ENCODE peak calls at places on chromosome 10, in seven cellular contexts. One of them, this sample, is unnamed.

GRCh38 chr10:69803809-69804208 is 2.1 kb downstream of the COL13A1 start:
- DNase-seq in NCI-H2171: no peak
- DNase-seq in NCI-H1092 treated with DMSO at 0.1 percent for 48 hours: no peak
- DNase-seq in LoVo: no peak
- DNase-seq in upper lobe of right lung: no peak
- DNase-seq in fibroblast of lung: no peak
- DNase-seq in Daoy: no peak
- DNase-seq in this sample: no peak

GRCh38 chr10:77311186-77311585 is 326.4 kb downstream of the KCNMA1 start:
- DNase-seq in upper lobe of right lung: no peak
- DNase-seq in NCI-H2171: no peak
- DNase-seq in LoVo: no peak
- DNase-seq in Daoy: no peak
- DNase-seq in NCI-H1092 treated with DMSO at 0.1 percent for 48 hours: no peak
- DNase-seq in fibroblast of lung: no peak
- DNase-seq in this sample: no peak

GRCh38 chr10:63466168-63466935 is 575 bp upstream of the JMJD1C start:
- DNase-seq in upper lobe of right lung: no peak
- DNase-seq in NCI-H2171: no peak
- DNase-seq in LoVo: peak
- DNase-seq in NCI-H1092 treated with DMSO at 0.1 percent for 48 hours: peak
- DNase-seq in Daoy: peak
- DNase-seq in fibroblast of lung: peak
- DNase-seq in this sample: peak

GRCh38 chr10:83542774-83543291 is 596.5 kb upstream of the GHITM start:
- DNase-seq in NCI-H2171: no peak
- DNase-seq in Daoy: no peak
- DNase-seq in fibroblast of lung: peak
- DNase-seq in NCI-H1092 treated with DMSO at 0.1 percent for 48 hours: no peak
- DNase-seq in LoVo: no peak
- DNase-seq in upper lobe of right lung: no peak
- DNase-seq in this sample: no peak

GRCh38 chr10:110007171-110007700 is 548 bp upstream of the ADD3 start:
- DNase-seq in NCI-H2171: no peak
- DNase-seq in LoVo: peak
- DNase-seq in upper lobe of right lung: no peak
- DNase-seq in NCI-H1092 treated with DMSO at 0.1 percent for 48 hours: no peak
- DNase-seq in fibroblast of lung: peak
- DNase-seq in Daoy: peak
- DNase-seq in this sample: no peak

GRCh38 chr10:92052088-92052487 is 128.5 kb downstream of the BTAF1 start:
- DNase-seq in NCI-H1092 treated with DMSO at 0.1 percent for 48 hours: no peak
- DNase-seq in Daoy: no peak
- DNase-seq in upper lobe of right lung: peak
- DNase-seq in NCI-H2171: no peak
- DNase-seq in LoVo: no peak
- DNase-seq in fibroblast of lung: no peak
- DNase-seq in this sample: no peak

GRCh38 chr10:541750-542371 is 147.6 kb downstream of the DIP2C start:
- DNase-seq in fibroblast of lung: no peak
- DNase-seq in NCI-H1092 treated with DMSO at 0.1 percent for 48 hours: peak
- DNase-seq in Daoy: no peak
- DNase-seq in upper lobe of right lung: no peak
- DNase-seq in LoVo: peak
- DNase-seq in NCI-H2171: peak
- DNase-seq in this sample: no peak

GRCh38 chr10:28179490-28180099 is 123.3 kb downstream of the MPP7 start:
- DNase-seq in Daoy: peak
- DNase-seq in fibroblast of lung: peak
- DNase-seq in upper lobe of right lung: no peak
- DNase-seq in NCI-H1092 treated with DMSO at 0.1 percent for 48 hours: peak
- DNase-seq in NCI-H2171: no peak
- DNase-seq in LoVo: peak
- DNase-seq in this sample: peak

GRCh38 chr10:133173860-133174523 is 14.0 kb downstream of the KNDC1 start:
- DNase-seq in LoVo: no peak
- DNase-seq in upper lobe of right lung: no peak
- DNase-seq in Daoy: no peak
- DNase-seq in NCI-H2171: no peak
- DNase-seq in NCI-H1092 treated with DMSO at 0.1 percent for 48 hours: no peak
- DNase-seq in fibroblast of lung: no peak
- DNase-seq in this sample: no peak

GRCh38 chr10:74227697-74228424 is 76.8 kb downstream of the ADK start:
- DNase-seq in fibroblast of lung: peak
- DNase-seq in NCI-H1092 treated with DMSO at 0.1 percent for 48 hours: no peak
- DNase-seq in upper lobe of right lung: no peak
- DNase-seq in NCI-H2171: no peak
- DNase-seq in Daoy: peak
- DNase-seq in LoVo: no peak
- DNase-seq in this sample: no peak

GRCh38 chr10:54983255-54983654 is 182.2 kb upstream of the PCDH15 start:
- DNase-seq in upper lobe of right lung: no peak
- DNase-seq in NCI-H1092 treated with DMSO at 0.1 percent for 48 hours: no peak
- DNase-seq in LoVo: no peak
- DNase-seq in fibroblast of lung: peak
- DNase-seq in Daoy: no peak
- DNase-seq in NCI-H2171: no peak
- DNase-seq in this sample: no peak

GRCh38 chr10:15744217-15744865 is 24.6 kb upstream of the ITGA8 start:
- DNase-seq in NCI-H2171: no peak
- DNase-seq in LoVo: peak
- DNase-seq in fibroblast of lung: peak
- DNase-seq in upper lobe of right lung: no peak
- DNase-seq in NCI-H1092 treated with DMSO at 0.1 percent for 48 hours: no peak
- DNase-seq in Daoy: peak
- DNase-seq in this sample: no peak

GRCh38 chr10:117980755-117981525 is 65.8 kb downstream of the RAB11FIP2 start:
- DNase-seq in upper lobe of right lung: no peak
- DNase-seq in Daoy: no peak
- DNase-seq in NCI-H2171: no peak
- DNase-seq in LoVo: no peak
- DNase-seq in fibroblast of lung: peak
- DNase-seq in NCI-H1092 treated with DMSO at 0.1 percent for 48 hours: no peak
- DNase-seq in this sample: no peak

GRCh38 chr10:35394411-35394851 is 58.1 kb downstream of the CCNY start:
- DNase-seq in fibroblast of lung: no peak
- DNase-seq in NCI-H2171: no peak
- DNase-seq in Daoy: no peak
- DNase-seq in LoVo: no peak
- DNase-seq in NCI-H1092 treated with DMSO at 0.1 percent for 48 hours: no peak
- DNase-seq in upper lobe of right lung: peak
- DNase-seq in this sample: no peak

GRCh38 chr10:35940067-35940989 is 298.2 kb upstream of the FZD8 start:
- DNase-seq in NCI-H2171: peak
- DNase-seq in LoVo: no peak
- DNase-seq in fibroblast of lung: no peak
- DNase-seq in Daoy: no peak
- DNase-seq in NCI-H1092 treated with DMSO at 0.1 percent for 48 hours: peak
- DNase-seq in upper lobe of right lung: no peak
- DNase-seq in this sample: no peak

GRCh38 chr10:127123626-127124025 is 72.8 kb downstream of the INSYN2A start:
- DNase-seq in upper lobe of right lung: no peak
- DNase-seq in Daoy: no peak
- DNase-seq in NCI-H2171: no peak
- DNase-seq in NCI-H1092 treated with DMSO at 0.1 percent for 48 hours: no peak
- DNase-seq in fibroblast of lung: peak
- DNase-seq in LoVo: no peak
- DNase-seq in this sample: no peak

GRCh38 chr10:68153473-68154210 is 44.4 kb downstream of the MYPN start:
- DNase-seq in fibroblast of lung: peak
- DNase-seq in NCI-H2171: peak
- DNase-seq in LoVo: peak
- DNase-seq in Daoy: peak
- DNase-seq in upper lobe of right lung: no peak
- DNase-seq in NCI-H1092 treated with DMSO at 0.1 percent for 48 hours: peak
- DNase-seq in this sample: no peak

GRCh38 chr10:77552252-77552651 is 85.4 kb downstream of the KCNMA1 start:
- DNase-seq in fibroblast of lung: no peak
- DNase-seq in LoVo: no peak
- DNase-seq in NCI-H1092 treated with DMSO at 0.1 percent for 48 hours: no peak
- DNase-seq in Daoy: no peak
- DNase-seq in NCI-H2171: no peak
- DNase-seq in upper lobe of right lung: no peak
- DNase-seq in this sample: no peak

GRCh38 chr10:82925547-82925946 is 1050.6 kb downstream of the NRG3 start:
- DNase-seq in fibroblast of lung: peak
- DNase-seq in NCI-H1092 treated with DMSO at 0.1 percent for 48 hours: no peak
- DNase-seq in LoVo: no peak
- DNase-seq in Daoy: no peak
- DNase-seq in NCI-H2171: no peak
- DNase-seq in upper lobe of right lung: no peak
- DNase-seq in this sample: no peak

GRCh38 chr10:129848084-129848483 is 116.0 kb downstream of the EBF3 start:
- DNase-seq in NCI-H1092 treated with DMSO at 0.1 percent for 48 hours: no peak
- DNase-seq in fibroblast of lung: no peak
- DNase-seq in NCI-H2171: no peak
- DNase-seq in Daoy: no peak
- DNase-seq in LoVo: no peak
- DNase-seq in upper lobe of right lung: no peak
- DNase-seq in this sample: no peak

GRCh38 chr10:78529262-78529661 is 495.6 kb downstream of the RPS24 start:
- DNase-seq in NCI-H1092 treated with DMSO at 0.1 percent for 48 hours: peak
- DNase-seq in LoVo: no peak
- DNase-seq in fibroblast of lung: no peak
- DNase-seq in Daoy: no peak
- DNase-seq in NCI-H2171: no peak
- DNase-seq in upper lobe of right lung: no peak
- DNase-seq in this sample: no peak

GRCh38 chr10:132186488-132187413 is at the start of gene DPYSL4:
- DNase-seq in LoVo: no peak
- DNase-seq in NCI-H1092 treated with DMSO at 0.1 percent for 48 hours: no peak
- DNase-seq in fibroblast of lung: peak
- DNase-seq in NCI-H2171: no peak
- DNase-seq in upper lobe of right lung: no peak
- DNase-seq in Daoy: peak
- DNase-seq in this sample: no peak

GRCh38 chr10:23095966-23096813 is 811 bp downstream of the MSRB2 start:
- DNase-seq in NCI-H2171: no peak
- DNase-seq in LoVo: peak
- DNase-seq in upper lobe of right lung: peak
- DNase-seq in NCI-H1092 treated with DMSO at 0.1 percent for 48 hours: peak
- DNase-seq in fibroblast of lung: peak
- DNase-seq in Daoy: peak
- DNase-seq in this sample: no peak

GRCh38 chr10:127990846-127991542 is 84.1 kb downstream of the PTPRE start:
- DNase-seq in Daoy: peak
- DNase-seq in LoVo: no peak
- DNase-seq in NCI-H2171: no peak
- DNase-seq in NCI-H1092 treated with DMSO at 0.1 percent for 48 hours: no peak
- DNase-seq in upper lobe of right lung: peak
- DNase-seq in fibroblast of lung: peak
- DNase-seq in this sample: no peak

GRCh38 chr10:78894841-78895195 is 173.9 kb upstream of the ZMIZ1 start:
- DNase-seq in upper lobe of right lung: no peak
- DNase-seq in NCI-H1092 treated with DMSO at 0.1 percent for 48 hours: no peak
- DNase-seq in NCI-H2171: no peak
- DNase-seq in LoVo: no peak
- DNase-seq in Daoy: no peak
- DNase-seq in fibroblast of lung: no peak
- DNase-seq in this sample: no peak

This sample was measured in NCI-H1930.